ENCODE peak calls at places on chromosome 5, in five cellular contexts. One of them, this sample, is unnamed.

GRCh38 chr5:56305551-56305950 is 72.4 kb upstream of the ANKRD55 start:
- DNase-seq in H1: no peak
- DNase-seq in mucosa of descending colon: no peak
- DNase-seq in endothelial cell: no peak
- DNase-seq in kidney epithelial cell: no peak
- DNase-seq in this sample: peak; percentile 24

GRCh38 chr5:105593011-105593760 is 2030.6 kb upstream of the NUDT12 start:
- DNase-seq in endothelial cell: no peak
- DNase-seq in mucosa of descending colon: no peak
- DNase-seq in H1: no peak
- DNase-seq in kidney epithelial cell: no peak
- DNase-seq in this sample: no peak

GRCh38 chr5:34915139-34915855 is at the start of the genes BRIX1 and RAD1:
- DNase-seq in mucosa of descending colon: peak; percentile 96
- DNase-seq in endothelial cell: peak; percentile 93
- DNase-seq in kidney epithelial cell: peak; percentile 85
- DNase-seq in H1: peak; percentile 89
- DNase-seq in this sample: peak; percentile 87

GRCh38 chr5:17154211-17154996 is 63.0 kb upstream of the BASP1 start:
- DNase-seq in kidney epithelial cell: peak; percentile 65
- DNase-seq in H1: no peak
- DNase-seq in endothelial cell: no peak
- DNase-seq in mucosa of descending colon: no peak
- DNase-seq in this sample: no peak

GRCh38 chr5:153079396-153079795 is 411.1 kb upstream of the GRIA1 start:
- DNase-seq in kidney epithelial cell: no peak
- DNase-seq in endothelial cell: no peak
- DNase-seq in mucosa of descending colon: no peak
- DNase-seq in H1: no peak
- DNase-seq in this sample: no peak

GRCh38 chr5:72402959-72403628 is 82.9 kb downstream of the PTCD2 start:
- DNase-seq in H1: no peak
- DNase-seq in endothelial cell: no peak
- DNase-seq in mucosa of descending colon: peak; percentile 36
- DNase-seq in kidney epithelial cell: no peak
- DNase-seq in this sample: no peak

GRCh38 chr5:158153508-158153907 is 294.6 kb upstream of the CLINT1 start:
- DNase-seq in mucosa of descending colon: no peak
- DNase-seq in H1: no peak
- DNase-seq in endothelial cell: no peak
- DNase-seq in kidney epithelial cell: no peak
- DNase-seq in this sample: no peak

GRCh38 chr5:74552101-74552500 is 88.4 kb downstream of the ENC1 start:
- DNase-seq in mucosa of descending colon: no peak
- DNase-seq in kidney epithelial cell: no peak
- DNase-seq in endothelial cell: no peak
- DNase-seq in H1: no peak
- DNase-seq in this sample: no peak

GRCh38 chr5:2441496-2442180 is 309.8 kb downstream of the IRX2 start:
- DNase-seq in H1: no peak
- DNase-seq in endothelial cell: no peak
- DNase-seq in kidney epithelial cell: no peak
- DNase-seq in mucosa of descending colon: no peak
- DNase-seq in this sample: no peak

GRCh38 chr5:84272776-84273516 is 111.7 kb downstream of the EDIL3 start:
- DNase-seq in endothelial cell: no peak
- DNase-seq in mucosa of descending colon: no peak
- DNase-seq in kidney epithelial cell: no peak
- DNase-seq in H1: no peak
- DNase-seq in this sample: no peak

GRCh38 chr5:149605998-149606721 is 24.9 kb downstream of the ARHGEF37 start:
- DNase-seq in H1: no peak
- DNase-seq in endothelial cell: no peak
- DNase-seq in kidney epithelial cell: peak; percentile 87
- DNase-seq in mucosa of descending colon: peak; percentile 80
- DNase-seq in this sample: peak; percentile 27

GRCh38 chr5:36691993-36692392 is 85.6 kb downstream of the SLC1A3 start:
- DNase-seq in kidney epithelial cell: no peak
- DNase-seq in endothelial cell: no peak
- DNase-seq in H1: no peak
- DNase-seq in mucosa of descending colon: no peak
- DNase-seq in this sample: no peak

GRCh38 chr5:125154321-125154811 is 407.9 kb upstream of the ZNF608 start:
- DNase-seq in kidney epithelial cell: no peak
- DNase-seq in H1: no peak
- DNase-seq in mucosa of descending colon: no peak
- DNase-seq in endothelial cell: no peak
- DNase-seq in this sample: no peak

GRCh38 chr5:38452201-38452600 is 104.2 kb downstream of the LIFR start:
- DNase-seq in mucosa of descending colon: no peak
- DNase-seq in H1: no peak
- DNase-seq in kidney epithelial cell: no peak
- DNase-seq in endothelial cell: no peak
- DNase-seq in this sample: no peak

GRCh38 chr5:111641533-111642230 is 115.3 kb downstream of the NREP start:
- DNase-seq in H1: no peak
- DNase-seq in endothelial cell: no peak
- DNase-seq in kidney epithelial cell: peak; percentile 35
- DNase-seq in mucosa of descending colon: no peak
- DNase-seq in this sample: peak; percentile 51

GRCh38 chr5:113427871-113428574 is 6.8 kb downstream of the TSSK1B start:
- DNase-seq in mucosa of descending colon: no peak
- DNase-seq in kidney epithelial cell: no peak
- DNase-seq in H1: no peak
- DNase-seq in endothelial cell: no peak
- DNase-seq in this sample: no peak

GRCh38 chr5:139845846-139846681 is 50.5 kb downstream of the PSD2 start:
- DNase-seq in H1: no peak
- DNase-seq in mucosa of descending colon: no peak
- DNase-seq in kidney epithelial cell: no peak
- DNase-seq in endothelial cell: no peak
- DNase-seq in this sample: no peak

GRCh38 chr5:95773325-95774059 is 42.4 kb downstream of the RHOBTB3 start:
- DNase-seq in kidney epithelial cell: peak; percentile 34
- DNase-seq in H1: no peak
- DNase-seq in mucosa of descending colon: no peak
- DNase-seq in endothelial cell: no peak
- DNase-seq in this sample: no peak

GRCh38 chr5:16934123-16934522 is 2.0 kb downstream of the MYO10 start:
- DNase-seq in kidney epithelial cell: no peak
- DNase-seq in H1: peak; percentile 51
- DNase-seq in mucosa of descending colon: peak; percentile 80
- DNase-seq in endothelial cell: peak; percentile 87
- DNase-seq in this sample: no peak

GRCh38 chr5:161288071-161288470 is 258.5 kb downstream of the GABRB2 start:
- DNase-seq in kidney epithelial cell: no peak
- DNase-seq in H1: no peak
- DNase-seq in mucosa of descending colon: no peak
- DNase-seq in endothelial cell: no peak
- DNase-seq in this sample: no peak

GRCh38 chr5:154421868-154422267 is 23.9 kb upstream of the SAP30L start:
- DNase-seq in kidney epithelial cell: no peak
- DNase-seq in endothelial cell: peak; percentile 48
- DNase-seq in mucosa of descending colon: no peak
- DNase-seq in H1: no peak
- DNase-seq in this sample: no peak

GRCh38 chr5:9930156-9930555 is 300.0 kb upstream of the TAS2R1 start:
- DNase-seq in kidney epithelial cell: no peak
- DNase-seq in H1: no peak
- DNase-seq in mucosa of descending colon: no peak
- DNase-seq in endothelial cell: no peak
- DNase-seq in this sample: no peak

GRCh38 chr5:119280380-119280779 is 75.4 kb upstream of the TNFAIP8 start:
- DNase-seq in kidney epithelial cell: no peak
- DNase-seq in H1: no peak
- DNase-seq in endothelial cell: no peak
- DNase-seq in mucosa of descending colon: no peak
- DNase-seq in this sample: no peak

GRCh38 chr5:136082390-136083193 is 50.1 kb upstream of the SMAD5 start:
- DNase-seq in kidney epithelial cell: no peak
- DNase-seq in endothelial cell: peak; percentile 85
- DNase-seq in H1: no peak
- DNase-seq in mucosa of descending colon: peak; percentile 96
- DNase-seq in this sample: peak; percentile 59

GRCh38 chr5:114789773-114790402 is 379.8 kb downstream of the TRIM36 start:
- DNase-seq in endothelial cell: no peak
- DNase-seq in H1: no peak
- DNase-seq in kidney epithelial cell: peak; percentile 4
- DNase-seq in mucosa of descending colon: no peak
- DNase-seq in this sample: no peak

GRCh38 chr5:151264113-151264512 is 11.1 kb downstream of the GM2A start:
- DNase-seq in kidney epithelial cell: no peak
- DNase-seq in endothelial cell: no peak
- DNase-seq in H1: no peak
- DNase-seq in mucosa of descending colon: no peak
- DNase-seq in this sample: no peak

GRCh38 chr5:155275214-155275613 is 261.7 kb downstream of the KIF4B start:
- DNase-seq in H1: no peak
- DNase-seq in mucosa of descending colon: no peak
- DNase-seq in endothelial cell: no peak
- DNase-seq in kidney epithelial cell: no peak
- DNase-seq in this sample: no peak

GRCh38 chr5:2685651-2686050 is 65.8 kb downstream of the IRX2 start:
- DNase-seq in mucosa of descending colon: no peak
- DNase-seq in H1: no peak
- DNase-seq in endothelial cell: no peak
- DNase-seq in kidney epithelial cell: no peak
- DNase-seq in this sample: no peak

GRCh38 chr5:14145356-14146334 is 2.5 kb downstream of the TRIO start:
- DNase-seq in H1: no peak
- DNase-seq in endothelial cell: no peak
- DNase-seq in kidney epithelial cell: no peak
- DNase-seq in mucosa of descending colon: no peak
- DNase-seq in this sample: no peak

GRCh38 chr5:146048994-146049703 is 56.2 kb downstream of the PLAC8L1 start:
- DNase-seq in H1: no peak
- DNase-seq in kidney epithelial cell: peak; percentile 59
- DNase-seq in endothelial cell: peak; percentile 69
- DNase-seq in mucosa of descending colon: peak; percentile 77
- DNase-seq in this sample: peak; percentile 63

GRCh38 chr5:76145945-76146344 is 62.8 kb downstream of the SV2C start:
- DNase-seq in kidney epithelial cell: no peak
- DNase-seq in H1: peak; percentile 13
- DNase-seq in endothelial cell: peak; percentile 7
- DNase-seq in mucosa of descending colon: peak; percentile 25
- DNase-seq in this sample: no peak

GRCh38 chr5:73336366-73336765 is 112.2 kb downstream of the FOXD1 start:
- DNase-seq in H1: no peak
- DNase-seq in mucosa of descending colon: no peak
- DNase-seq in kidney epithelial cell: no peak
- DNase-seq in endothelial cell: no peak
- DNase-seq in this sample: no peak

GRCh38 chr5:80696450-80696849 is 41.7 kb upstream of the DHFR start:
- DNase-seq in H1: no peak
- DNase-seq in endothelial cell: no peak
- DNase-seq in kidney epithelial cell: no peak
- DNase-seq in mucosa of descending colon: no peak
- DNase-seq in this sample: no peak
- TF ChIP-seq CTCF in H1: no peak
- TF ChIP-seq CTCF in endothelial cell: no peak
- TF ChIP-seq CTCF in kidney epithelial cell: no peak
- TF ChIP-seq CTCF in mucosa of descending colon: no peak
- TF ChIP-seq CTCF in this sample: no peak

GRCh38 chr5:134526483-134527155 is 1.1 kb downstream of the JADE2 start:
- DNase-seq in endothelial cell: peak; percentile 75
- DNase-seq in H1: no peak
- DNase-seq in mucosa of descending colon: peak; percentile 87
- DNase-seq in kidney epithelial cell: no peak
- DNase-seq in this sample: no peak

GRCh38 chr5:134525687-134526482 is 415 bp downstream of the JADE2 start:
- DNase-seq in kidney epithelial cell: no peak
- DNase-seq in mucosa of descending colon: peak; percentile 80
- DNase-seq in H1: no peak
- DNase-seq in endothelial cell: peak; percentile 56
- DNase-seq in this sample: no peak

GRCh38 chr5:134523543-134524136 is 1.8 kb upstream of the JADE2 start:
- DNase-seq in kidney epithelial cell: no peak
- DNase-seq in mucosa of descending colon: no peak
- DNase-seq in endothelial cell: no peak
- DNase-seq in H1: no peak
- DNase-seq in this sample: no peak

GRCh38 chr5:134524219-134524825 is 1.1 kb upstream of the JADE2 start:
- DNase-seq in H1: peak; percentile 84
- DNase-seq in endothelial cell: peak; percentile 46
- DNase-seq in mucosa of descending colon: peak; percentile 90
- DNase-seq in kidney epithelial cell: no peak
- DNase-seq in this sample: no peak

GRCh38 chr5:134524826-134525686 is at the start of gene JADE2:
- DNase-seq in mucosa of descending colon: peak; percentile 81
- DNase-seq in H1: no peak
- DNase-seq in kidney epithelial cell: no peak
- DNase-seq in endothelial cell: no peak
- DNase-seq in this sample: no peak
- TF ChIP-seq CTCF in mucosa of descending colon: no peak
- TF ChIP-seq CTCF in H1: no peak
- TF ChIP-seq CTCF in kidney epithelial cell: no peak
- TF ChIP-seq CTCF in endothelial cell: no peak
- TF ChIP-seq CTCF in this sample: no peak

GRCh38 chr5:51468196-51468595 is 84.9 kb downstream of the ISL1 start:
- DNase-seq in mucosa of descending colon: no peak
- DNase-seq in endothelial cell: no peak
- DNase-seq in H1: no peak
- DNase-seq in kidney epithelial cell: no peak
- DNase-seq in this sample: no peak
- TF ChIP-seq CTCF in mucosa of descending colon: no peak
- TF ChIP-seq CTCF in endothelial cell: no peak
- TF ChIP-seq CTCF in H1: peak; percentile 33
- TF ChIP-seq CTCF in kidney epithelial cell: peak; percentile 20
- TF ChIP-seq CTCF in this sample: peak; percentile 19

DNA sequence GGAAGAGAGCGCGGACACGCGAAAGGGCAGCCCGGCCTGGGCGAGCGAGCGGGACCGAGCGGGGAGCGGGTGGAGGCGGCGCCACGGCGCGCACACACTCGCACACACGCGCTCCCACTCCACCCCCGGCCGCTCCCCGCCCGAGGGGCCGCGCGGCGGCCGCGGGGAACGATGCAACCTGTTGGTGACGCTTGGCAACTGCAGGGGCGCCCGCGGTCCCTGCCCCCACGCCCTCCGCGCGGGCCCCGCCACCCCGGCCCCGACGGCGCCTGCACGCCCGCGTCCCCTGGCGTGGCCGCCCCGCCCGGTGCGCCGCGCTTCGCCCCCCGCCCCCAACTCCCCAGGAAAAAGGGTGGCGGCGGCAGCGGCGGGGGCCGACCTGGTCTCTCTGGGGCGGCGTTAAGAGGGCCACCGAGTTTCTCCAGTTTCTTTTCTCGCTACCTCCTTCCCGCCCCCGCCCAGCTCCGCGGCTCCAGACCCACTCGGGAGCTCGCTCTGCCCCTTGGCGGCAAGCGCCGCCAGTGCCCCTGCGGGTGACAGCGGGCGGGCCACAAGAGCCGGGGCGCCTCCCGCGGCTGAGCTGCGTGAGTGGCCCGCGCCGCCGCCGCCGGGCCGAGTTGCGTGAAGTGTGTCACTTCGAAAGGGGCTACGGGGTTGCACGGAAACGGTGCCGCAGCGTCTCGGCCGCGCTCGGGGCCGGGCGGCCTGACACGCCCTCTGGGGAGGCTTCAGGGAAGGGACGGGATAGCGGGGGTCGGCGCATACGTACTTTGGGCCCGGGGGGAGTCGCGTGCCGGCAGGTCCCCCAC is at the start of gene NR3C1:
- DNase-seq in kidney epithelial cell: no peak
- DNase-seq in endothelial cell: peak; percentile 70
- DNase-seq in mucosa of descending colon: peak; percentile 79
- DNase-seq in H1: no peak
- DNase-seq in this sample: no peak
- TF ChIP-seq CTCF in kidney epithelial cell: peak; percentile 9
- TF ChIP-seq CTCF in endothelial cell: peak; percentile 49
- TF ChIP-seq CTCF in mucosa of descending colon: peak; percentile 67
- TF ChIP-seq CTCF in H1: peak; percentile 26
- TF ChIP-seq CTCF in this sample: peak; percentile 20

This sample was measured in HFF-Myc.